ENCODE peak calls at places on chromosomes 4 and X, in four cellular contexts. M, R, Q and A are unnamed samples.

GRCh38 chr4:89427765-89428164 is 120.2 kb upstream of the GPRIN3 start:
- DNase-seq in R (no peak), M (no peak), Q (no peak), A (no peak)

GRCh38 chrX:69618803-69619202 is 2.9 kb downstream of the EDA start:
- DNase-seq in R (no peak), Q (no peak), M (peak), A (no peak)

GRCh38 chr4:151801547-151802516 is 41.0 kb upstream of the GATB start:
- DNase-seq in R (peak), M (peak), Q (peak), A (peak)

GRCh38 chr4:175125410-175126068 is 207.4 kb downstream of the ADAM29 start:
- DNase-seq in Q (no peak), R (no peak), M (no peak), A (no peak)

GRCh38 chr4:176810481-176811249 is 17.9 kb upstream of the VEGFC start:
- DNase-seq in Q (no peak), R (no peak), M (no peak), A (no peak)

GRCh38 chr4:7717946-7718490 is 221.6 kb downstream of the AFAP1 start:
- DNase-seq in R (no peak), Q (no peak), M (no peak), A (no peak)

GRCh38 chr4:158291334-158292055 is 81.2 kb downstream of the TMEM144 start:
- DNase-seq in M (no peak), R (no peak), Q (no peak), A (no peak)

GRCh38 chr4:184374006-184374405 is 100.3 kb downstream of the IRF2 start:
- DNase-seq in M (no peak), R (no peak), Q (no peak), A (no peak)

GRCh38 chr4:188554413-188554812 is 415.2 kb downstream of the TRIML1 start:
- DNase-seq in Q (no peak), R (no peak), M (no peak), A (no peak)

GRCh38 chrX:70032797-70033196 is 16.9 kb downstream of the AWAT2 start:
- DNase-seq in M (no peak), Q (no peak), R (no peak), A (no peak)